ENCODE peak calls at places on chromosomes 6 and 20, in six cellular contexts. A is osteocyte, Z is fibroblast of mammary gland, U is astrocyte, G is progenitor cell of endocrine pancreas, B is IMR-90. V is an unnamed sample.

GRCh38 chr6:84641076-84641475 is 123.3 kb downstream of the TBX18 start:
- DNase-seq in A (no peak), Z (no peak), U (peak; percentile 39), G (no peak), B (peak; percentile 18), V (no peak)

GRCh38 chr6:7587631-7588100 is 2.3 kb upstream of the SNRNP48 start:
- DNase-seq in A (no peak), Z (peak; percentile 37), U (peak; percentile 34), G (no peak), B (peak; percentile 69), V (no peak)

GRCh38 chr6:37638414-37639079 is 59.1 kb downstream of the MDGA1 start:
- DNase-seq in A (no peak), Z (no peak), U (no peak), G (no peak), B (no peak), V (no peak)

GRCh38 chr6:136992113-136992512 is 52.7 kb downstream of the IL20RA start:
- DNase-seq in A (no peak), Z (no peak), U (no peak), G (no peak), B (no peak), V (no peak)

GRCh38 chr6:140912686-140913085 is 1220.0 kb upstream of the GJE1 start:
- DNase-seq in A (no peak), Z (no peak), U (no peak), G (no peak), B (no peak), V (no peak)

GRCh38 chr6:112781236-112781635 is 434.1 kb downstream of the RFPL4B start:
- DNase-seq in A (no peak), Z (peak; percentile 33), U (peak; percentile 36), G (no peak), B (peak; percentile 10), V (no peak)

GRCh38 chr6:62285612-62286469 is at the start of gene KHDRBS2:
- DNase-seq in A (peak; percentile 84), Z (peak; percentile 0), U (no peak), G (peak; percentile 90), B (no peak), V (peak; percentile 86)

GRCh38 chr6:40205004-40205403 is 270.7 kb upstream of the MOCS1 start:
- DNase-seq in A (no peak), Z (no peak), U (no peak), G (no peak), B (no peak), V (no peak)

GRCh38 chr6:43917878-43918382 is 147.9 kb downstream of the VEGFA start:
- DNase-seq in A (no peak), Z (peak; percentile 85), U (peak; percentile 67), G (no peak), B (peak; percentile 45), V (no peak)

DNA sequence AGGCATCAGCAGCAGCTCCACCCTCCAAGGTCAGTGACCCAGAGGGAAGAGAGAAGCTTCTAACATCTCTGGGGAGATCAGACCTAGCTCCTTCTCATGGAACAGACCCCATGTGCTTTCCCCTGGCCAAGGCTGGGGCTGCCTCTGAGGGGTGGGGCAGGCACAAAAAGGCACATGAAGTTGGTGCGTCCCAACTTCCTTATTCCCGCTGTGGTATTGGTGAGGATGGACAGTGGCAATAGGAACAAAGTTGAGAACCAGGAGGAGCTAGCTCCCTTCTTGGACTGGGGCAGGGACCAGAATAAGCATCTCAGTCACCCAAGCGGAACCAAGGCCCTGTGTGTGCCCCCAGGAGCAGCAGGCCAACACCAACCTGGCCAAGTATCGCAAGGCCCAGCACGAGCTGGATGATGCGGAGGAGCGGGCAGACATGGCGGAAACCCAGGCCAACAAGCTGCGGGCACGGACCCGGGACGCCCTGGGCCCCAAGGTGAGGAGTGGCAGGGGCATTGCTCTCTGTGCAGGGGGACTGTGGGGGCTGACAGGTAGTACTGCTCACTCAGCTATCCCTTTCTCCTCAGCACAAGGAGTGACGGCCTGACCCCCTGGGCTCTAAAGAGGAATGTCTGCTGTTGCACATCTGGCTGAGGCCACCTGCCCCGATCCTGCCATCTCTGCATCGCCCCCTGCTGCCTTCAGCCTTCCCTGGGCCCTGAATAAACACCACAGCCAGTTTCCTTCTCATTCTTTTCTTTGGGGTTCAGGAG is 46.1 kb downstream of the MYH7B start:
- DNase-seq in A (no peak), Z (no peak), U (no peak), G (no peak), B (no peak), V (no peak)
- TF ChIP-seq CTCF in A (peak; percentile 38), Z (peak; percentile 43), U (no peak), G (peak; percentile 44), B (peak; percentile 38), V (no peak)

GRCh38 chr6:157075549-157076426 is 247.5 kb downstream of the TMEM242 start:
- DNase-seq in A (no peak), Z (peak; percentile 76), U (peak; percentile 54), G (no peak), B (peak; percentile 68), V (no peak)

GRCh38 chr6:157076427-157076774 is 246.9 kb downstream of the TMEM242 start:
- DNase-seq in A (no peak), Z (no peak), U (no peak), G (no peak), B (no peak), V (no peak)

GRCh38 chr6:157078326-157078725 is 245.0 kb downstream of the TMEM242 start:
- DNase-seq in A (no peak), Z (no peak), U (no peak), G (no peak), B (no peak), V (no peak)

GRCh38 chr6:157079277-157079676 is 244.0 kb downstream of the TMEM242 start:
- DNase-seq in A (no peak), Z (no peak), U (no peak), G (no peak), B (no peak), V (no peak)

GRCh38 chr6:157077251-157077650 is 246.1 kb downstream of the TMEM242 start:
- DNase-seq in A (no peak), Z (no peak), U (no peak), G (no peak), B (no peak), V (no peak)
- TF ChIP-seq CTCF in A (no peak), Z (no peak), U (no peak), G (no peak), B (no peak), V (no peak)

DNA sequence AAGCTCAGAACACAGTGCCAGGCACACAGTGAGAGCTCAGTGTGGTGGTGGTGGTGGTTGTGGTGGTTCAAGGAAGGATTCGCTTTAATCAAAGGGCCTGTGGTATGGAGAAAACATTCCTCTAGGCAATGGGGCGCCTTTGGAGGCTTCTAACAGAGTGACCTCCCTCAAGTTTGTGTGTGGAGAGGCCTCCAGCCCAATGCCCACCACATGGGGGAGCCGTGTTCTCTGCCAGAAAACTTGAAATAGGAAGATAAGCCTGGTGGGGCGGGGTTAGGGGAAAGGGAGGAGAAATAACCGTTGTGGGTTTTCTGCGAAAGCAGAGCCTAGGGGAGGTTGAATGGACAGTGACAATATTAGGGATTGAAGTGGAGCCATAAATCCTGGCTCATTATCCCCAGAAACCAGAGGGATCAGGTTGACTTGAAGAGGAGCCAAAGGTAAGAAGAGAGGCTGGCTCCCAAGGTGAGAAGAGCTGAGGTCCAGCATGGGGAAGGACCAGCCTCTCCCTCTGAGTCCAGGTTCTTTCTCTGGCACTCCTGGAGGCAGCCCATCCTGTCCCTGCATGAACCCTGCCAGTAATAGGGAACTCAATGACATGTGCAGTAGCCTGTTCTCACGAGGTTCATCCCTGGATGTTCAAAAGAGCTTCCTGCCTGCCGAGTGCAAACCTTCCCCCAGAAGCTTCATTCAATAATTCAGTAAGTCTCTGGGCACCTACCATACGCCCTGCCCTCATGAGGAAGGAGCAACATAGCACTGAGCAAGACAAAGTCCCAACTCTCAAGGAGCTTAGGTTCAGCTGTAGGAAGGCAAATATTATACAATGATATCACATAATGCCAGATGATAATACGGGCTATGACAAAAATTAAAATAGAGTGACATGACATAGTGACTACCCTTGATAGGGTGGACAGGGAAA is 51.4 kb downstream of the TGM2 start:
- DNase-seq in A (no peak), Z (no peak), U (no peak), G (no peak), B (no peak), V (no peak)
- TF ChIP-seq CTCF in A (peak; percentile 46), Z (peak; percentile 15), U (peak; percentile 21), G (peak; percentile 34), B (peak; percentile 8), V (no peak)

DNA sequence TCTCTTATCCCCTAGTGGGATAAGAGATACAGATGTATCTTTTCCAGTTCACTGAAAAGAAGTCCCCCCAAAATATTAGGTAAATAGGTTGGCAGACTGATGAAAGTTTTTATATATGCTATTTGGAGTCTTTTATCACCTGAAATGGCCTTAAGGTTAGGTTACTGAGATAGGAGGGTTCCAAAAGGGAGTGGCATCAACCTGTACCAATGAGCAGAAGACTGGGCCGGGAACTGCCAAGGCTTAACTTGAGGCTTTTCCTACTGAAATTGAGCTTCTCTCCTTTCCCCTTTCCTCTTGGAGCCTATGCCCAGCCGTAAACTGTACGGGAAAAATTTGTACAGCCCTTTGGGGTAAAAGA is 42.0 kb downstream of the EIF2S2 start:
- DNase-seq in A (no peak), Z (no peak), U (no peak), G (no peak), B (no peak), V (no peak)
- TF ChIP-seq CTCF in A (no peak), Z (no peak), U (no peak), G (no peak), B (no peak), V (peak; percentile 2)

GRCh38 chr20:52469143-52469542 is 277.6 kb upstream of the ZFP64 start:
- DNase-seq in A (no peak), Z (no peak), U (no peak), G (no peak), B (no peak), V (no peak)
- TF ChIP-seq CTCF in A (no peak), Z (no peak), U (no peak), G (no peak), B (peak; percentile 1), V (no peak)